ENCODE peak calls at places on chromosomes 4 and X, in seven cellular contexts. I is uterus; K is WERI-Rb-1; Z is CD8-positive, alpha-beta T cell; D is left lung; J is GM23248; R is CD8-positive, alpha-beta memory T cell. A is an unnamed sample. For H3K27me3, the result is how much of the 10 kb centered on the place peaks cover.

GRCh38 chr4:4455199-4455865 is 68.4 kb downstream of the NSG1 start:
- DNase-seq in I (no peak), K (no peak), Z (no peak), D (no peak), J (no peak), R (no peak), A (no peak)

GRCh38 chr4:31411606-31412005 is 691.4 kb downstream of the PCDH7 start:
- DNase-seq in I (no peak), K (no peak), Z (no peak), D (no peak), J (no peak), R (no peak), A (no peak)

GRCh38 chr4:68180858-68181531 is 51.3 kb upstream of the TMPRSS11F start:
- DNase-seq in I (no peak), K (no peak), Z (no peak), D (no peak), J (peak), R (no peak), A (no peak)

GRCh38 chrX:19592952-19593351 is 77.6 kb upstream of the MAP3K15 start:
- DNase-seq in I (no peak), K (no peak), Z (no peak), D (no peak), J (no peak), R (no peak), A (no peak)

GRCh38 chrX:13955095-13955647 is 74.5 kb downstream of the GEMIN8 start:
- DNase-seq in I (no peak), K (no peak), Z (no peak), D (no peak), J (no peak), R (no peak), A (no peak)

GRCh38 chrX:17376381-17377046 is 1.5 kb downstream of the NHS start:
- DNase-seq in I (peak), K (no peak), Z (no peak), D (no peak), J (peak), R (no peak), A (peak)

GRCh38 chrX:101485212-101486064 is at the start of gene ARMCX4:
- DNase-seq in I (peak), K (peak), Z (no peak), D (peak), J (peak), R (no peak), A (peak)

GRCh38 chrX:103148075-103148474 is 55.1 kb upstream of the NXF3 start:
- DNase-seq in I (no peak), K (no peak), Z (no peak), D (no peak), J (no peak), R (no peak), A (no peak)

GRCh38 chr4:172515266-172515879 is 653.2 kb upstream of the GALNT7 start:
- DNase-seq in I (no peak), K (no peak), Z (no peak), D (no peak), J (no peak), R (no peak), A (peak)

GRCh38 chr4:36189511-36190226 is 54.6 kb downstream of the ARAP2 start:
- DNase-seq in I (no peak), K (no peak), Z (peak), D (no peak), J (no peak), R (no peak), A (no peak)

GRCh38 chr4:146975535-146975934 is 29.9 kb upstream of the TTC29 start:
- DNase-seq in I (no peak), K (peak), Z (no peak), D (no peak), J (no peak), R (no peak), A (no peak)

GRCh38 chr4:74378573-74378972 is 13.6 kb downstream of the EREG start:
- DNase-seq in I (no peak), K (no peak), Z (no peak), D (no peak), J (peak), R (no peak), A (no peak)

GRCh38 chrX:96619588-96619987 is 65.1 kb upstream of the DIAPH2 start:
- DNase-seq in I (no peak), K (no peak), Z (no peak), D (no peak), J (peak), R (no peak), A (no peak)

GRCh38 chr4:2281575-2282343 is 19.9 kb upstream of the MXD4 start:
- DNase-seq in I (no peak), K (peak), Z (peak), D (peak), J (no peak), R (peak), A (no peak)

GRCh38 chr4:21949073-21949457 is 493 bp upstream of the KCNIP4 start:
- DNase-seq in I (peak), K (no peak), Z (no peak), D (peak), J (peak), R (no peak), A (no peak)

GRCh38 chr4:123444298-123444731 is 47.7 kb downstream of the SPRY1 start:
- DNase-seq in I (no peak), K (peak), Z (peak), D (no peak), J (no peak), R (no peak), A (peak)

GRCh38 chrX:16578218-16578617 is 71.7 kb upstream of the S100G start:
- DNase-seq in I (no peak), K (no peak), Z (no peak), D (no peak), J (peak), R (no peak), A (no peak)

GRCh38 chr4:77493829-77494551 is 111.6 kb upstream of the CXCL13 start:
- DNase-seq in I (no peak), K (no peak), Z (no peak), D (no peak), J (peak), R (no peak), A (no peak)

GRCh38 chr4:161762796-161763195 is 401.0 kb downstream of the FSTL5 start:
- DNase-seq in I (no peak), K (no peak), Z (no peak), D (no peak), J (no peak), R (no peak), A (no peak)

GRCh38 chrX:22314692-22315091 is 42.0 kb downstream of the CBLL2 start:
- DNase-seq in I (peak), K (no peak), Z (no peak), D (no peak), J (no peak), R (no peak), A (peak)

GRCh38 chr4:37453004-37453360 is 208.4 kb downstream of the NWD2 start:
- DNase-seq in I (peak), K (peak), Z (no peak), D (no peak), J (peak), R (no peak), A (peak)

GRCh38 chr4:40255722-40256281 is 59.0 kb downstream of the RHOH start:
- DNase-seq in I (no peak), K (no peak), Z (no peak), D (no peak), J (peak), R (no peak), A (no peak)

GRCh38 chrX:15877380-15877779 is 22.8 kb upstream of the AP1S2 start:
- DNase-seq in I (no peak), K (no peak), Z (no peak), D (no peak), J (peak), R (no peak), A (no peak)

GRCh38 chr4:150229538-150229937 is 151.3 kb downstream of the DCLK2 start:
- DNase-seq in I (no peak), K (no peak), Z (no peak), D (no peak), J (peak), R (no peak), A (no peak)

GRCh38 chr4:87009095-87009648 is 74.4 kb downstream of the AFF1 start:
- DNase-seq in I (no peak), K (no peak), Z (no peak), D (no peak), J (no peak), R (no peak), A (no peak)

GRCh38 chr4:14254252-14254651 is 626.7 kb upstream of the BOD1L1 start:
- DNase-seq in I (peak), K (peak), Z (no peak), D (no peak), J (peak), R (no peak), A (peak)

GRCh38 chr4:24472514-24473308 is 111.6 kb downstream of the DHX15 start:
- DNase-seq in I (peak), K (peak), Z (peak), D (peak), J (peak), R (peak), A (peak)

GRCh38 chrX:8748855-8749254 is 16.9 kb upstream of the ANOS1 start:
- DNase-seq in I (no peak), K (no peak), Z (no peak), D (no peak), J (peak), R (no peak), A (peak)

GRCh38 chr4:244471-244870 is 60.8 kb downstream of the ZNF732 start:
- DNase-seq in I (peak), K (peak), Z (peak), D (no peak), J (peak), R (peak), A (peak)

GRCh38 chr4:243407-243806 is 61.9 kb downstream of the ZNF732 start:
- DNase-seq in I (no peak), K (peak), Z (no peak), D (no peak), J (no peak), R (no peak), A (no peak)

GRCh38 chr4:242121-242848 is 63.0 kb downstream of the ZNF732 start:
- DNase-seq in I (peak), K (peak), Z (peak), D (peak), J (peak), R (peak), A (peak)
- H3K4me3 ChIP-seq in I (peak), K (peak), Z (peak), D (peak), J (peak), R (peak), A (no peak)

GRCh38 chrX:143568467-143568866 is 51.2 kb upstream of the SPANXN3 start:
- DNase-seq in I (no peak), K (no peak), Z (no peak), D (no peak), J (no peak), R (no peak), A (no peak)

GRCh38 chrX:143570747-143571146 is 53.5 kb upstream of the SPANXN3 start:
- DNase-seq in I (no peak), K (no peak), Z (no peak), D (no peak), J (no peak), R (no peak), A (no peak)

GRCh38 chrX:143571521-143571920 is 54.2 kb upstream of the SPANXN3 start:
- DNase-seq in I (no peak), K (no peak), Z (no peak), D (no peak), J (no peak), R (no peak), A (no peak)
- H3K27me3 ChIP-seq in I (under half), K (under half), Z (under half), D (under half), J (under half), R (under half), A (under half)

GRCh38 chrX:39852496-39852895 is 245.3 kb downstream of the BCOR start:
- DNase-seq in I (no peak), K (peak), Z (no peak), D (no peak), J (no peak), R (no peak), A (no peak)

GRCh38 chrX:39848243-39848642 is 249.5 kb downstream of the BCOR start:
- DNase-seq in I (peak), K (no peak), Z (no peak), D (no peak), J (no peak), R (no peak), A (no peak)

GRCh38 chrX:39850209-39850608 is 247.5 kb downstream of the BCOR start:
- DNase-seq in I (no peak), K (no peak), Z (no peak), D (no peak), J (no peak), R (no peak), A (no peak)

GRCh38 chrX:39848900-39849299 is 248.9 kb downstream of the BCOR start:
- DNase-seq in I (peak), K (no peak), Z (no peak), D (no peak), J (peak), R (no peak), A (no peak)

DNA sequence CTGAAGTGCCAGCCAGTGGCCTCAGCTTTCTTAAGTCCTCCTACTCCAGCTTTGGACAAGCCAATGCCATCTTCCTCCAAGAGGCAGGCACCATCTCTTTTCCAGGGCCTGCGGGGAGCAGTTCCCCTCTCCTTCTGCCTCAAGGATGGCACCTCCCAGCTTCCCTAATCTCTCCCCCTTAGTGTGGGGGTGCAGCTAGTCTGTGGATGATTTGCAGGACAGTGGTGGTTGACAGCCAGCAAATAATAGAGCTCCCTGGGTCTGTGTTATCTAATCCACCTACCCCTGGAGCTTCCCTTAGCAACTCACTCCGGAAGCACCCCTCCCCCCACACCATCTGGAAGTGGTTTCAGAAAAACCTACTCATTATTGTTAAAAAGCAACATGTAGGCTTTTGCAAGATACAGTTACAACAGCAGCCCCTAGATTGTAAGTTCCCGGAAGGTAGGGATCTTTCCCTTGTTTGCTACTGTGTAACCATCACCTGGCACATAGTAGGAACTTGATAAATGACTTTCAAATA is 247.1 kb downstream of the BCOR start:
- DNase-seq in I (peak), K (peak), Z (no peak), D (no peak), J (peak), R (no peak), A (peak)
- H3K4me3 ChIP-seq in I (no peak), K (no peak), Z (no peak), D (no peak), J (no peak), R (no peak), A (no peak)

GRCh38 chrX:46811101-46811500 is 25.7 kb upstream of the RP2 start:
- DNase-seq in I (no peak), K (no peak), Z (no peak), D (no peak), J (peak), R (no peak), A (no peak)

GRCh38 chrX:46814966-46815365 is 21.9 kb upstream of the RP2 start:
- DNase-seq in I (no peak), K (no peak), Z (no peak), D (no peak), J (peak), R (no peak), A (no peak)

GRCh38 chrX:46812445-46812844 is 24.4 kb upstream of the RP2 start:
- DNase-seq in I (no peak), K (no peak), Z (no peak), D (no peak), J (no peak), R (no peak), A (no peak)
- H3K27me3 ChIP-seq in I (under half), K (under half), Z (under half), D (under half), J (under half), R (under half), A (under half)

GRCh38 chrX:100408643-100409315 is 1.3 kb downstream of the PCDH19 start:
- DNase-seq in I (no peak), K (no peak), Z (no peak), D (no peak), J (no peak), R (no peak), A (peak)
- H3K4me3 ChIP-seq in I (peak), K (no peak), Z (no peak), D (no peak), J (no peak), R (no peak), A (peak)

GRCh38 chr4:110644008-110644407 is 21.1 kb upstream of the PITX2 start:
- DNase-seq in I (no peak), K (no peak), Z (no peak), D (no peak), J (no peak), R (no peak), A (no peak)
- H3K27me3 ChIP-seq in I (under half), K (half or more), Z (under half), D (half or more), J (under half), R (under half), A (under half)

A was measured in H7.